ENCODE peak calls at places on chromosomes 4 and X, in four cellular contexts. J is cardiac fibroblast, L is esophagus muscularis mucosa, U is lower leg skin. A is an unnamed sample.

GRCh38 chr4:6308890-6309643 is 39.4 kb downstream of the WFS1 start:
- DNase-seq in J (no peak), U (no peak), L (no peak), A (no peak)

GRCh38 chrX:21986596-21986995 is 45.5 kb upstream of the PHEX start:
- DNase-seq in J (peak), U (no peak), L (no peak), A (no peak)

GRCh38 chr4:37157403-37158167 is 87.0 kb upstream of the NWD2 start:
- DNase-seq in L (no peak), J (no peak), U (no peak), A (no peak)

GRCh38 chr4:184267206-184267608 is 49.5 kb upstream of the ENPP6 start:
- DNase-seq in U (peak), J (no peak), L (no peak), A (no peak)

GRCh38 chrX:108946531-108946930 is 210.2 kb upstream of the IRS4 start:
- DNase-seq in L (no peak), J (no peak), U (no peak), A (no peak)

GRCh38 chr4:19807505-19807904 is 444.2 kb upstream of the SLIT2 start:
- DNase-seq in U (no peak), J (peak), L (no peak), A (peak)

GRCh38 chrX:66015152-66015827 is 24.6 kb downstream of the VSIG4 start:
- DNase-seq in J (peak), U (no peak), L (no peak), A (peak)

GRCh38 chr4:173494013-173494970 is 35.7 kb downstream of the HAND2 start:
- DNase-seq in L (peak), J (peak), U (peak), A (peak)

GRCh38 chr4:2159931-2160330 is 82.0 kb downstream of the HAUS3 start:
- DNase-seq in J (no peak), L (no peak), U (no peak), A (no peak)

GRCh38 chr4:3321295-3321889 is 28.6 kb downstream of the RGS12 start:
- DNase-seq in J (no peak), L (no peak), U (peak), A (no peak)

GRCh38 chr4:75028196-75028854 is 95.4 kb downstream of the PARM1 start:
- DNase-seq in U (no peak), J (no peak), L (no peak), A (no peak)

GRCh38 chrX:4622768-4623167 is 909.3 kb upstream of the PRKX start:
- DNase-seq in U (no peak), L (no peak), J (no peak), A (no peak)

GRCh38 chr4:26388671-26389070 is 67.9 kb downstream of the RBPJ start:
- DNase-seq in J (peak), L (no peak), U (no peak), A (no peak)

GRCh38 chrX:15718283-15718970 is 19.6 kb upstream of the CA5B start:
- DNase-seq in L (no peak), J (no peak), U (no peak), A (no peak)

GRCh38 chr4:55866290-55866907 is 13.0 kb downstream of the EXOC1 start:
- DNase-seq in L (no peak), J (peak), U (no peak), A (peak)

GRCh38 chr4:80005863-80006262 is 67.2 kb downstream of the ANTXR2 start:
- DNase-seq in L (no peak), U (no peak), J (peak), A (peak)

GRCh38 chr4:123941306-123941705 is 544.7 kb downstream of the SPRY1 start:
- DNase-seq in L (no peak), J (peak), U (no peak), A (peak)

GRCh38 chr4:149176019-149176418 is 639.6 kb downstream of the IQCM start:
- DNase-seq in U (no peak), J (no peak), L (no peak), A (no peak)

GRCh38 chrX:10395643-10396042 is 224.7 kb downstream of the MID1 start:
- DNase-seq in U (no peak), J (no peak), L (no peak), A (no peak)

GRCh38 chr4:24067781-24068193 is 177.9 kb upstream of the PPARGC1A start:
- DNase-seq in U (no peak), L (no peak), J (peak), A (peak)

GRCh38 chr4:4881432-4881831 is 22.0 kb downstream of the MSX1 start:
- DNase-seq in U (no peak), J (no peak), L (no peak), A (no peak)

GRCh38 chr4:4884611-4885010 is 25.1 kb downstream of the MSX1 start:
- DNase-seq in L (no peak), J (no peak), U (peak), A (no peak)

GRCh38 chr4:4876945-4877661 is 17.6 kb downstream of the MSX1 start:
- DNase-seq in J (no peak), L (no peak), U (no peak), A (no peak)

GRCh38 chr4:4875611-4876010 is 16.1 kb downstream of the MSX1 start:
- DNase-seq in U (no peak), J (no peak), L (no peak), A (no peak)

GRCh38 chr4:4880492-4880891 is 21.0 kb downstream of the MSX1 start:
- DNase-seq in L (no peak), J (no peak), U (no peak), A (no peak)
- TF ChIP-seq CTCF in L (no peak), J (peak), U (no peak), A (peak)

GRCh38 chrX:1239681-1240142 is 27.3 kb upstream of the CRLF2 start:
- DNase-seq in U (peak), L (no peak), J (no peak), A (no peak)
- H3K4me3 ChIP-seq in U (no peak), L (no peak), J (no peak), A (no peak)

GRCh38 chr4:169619958-169620845 is at the start of gene CLCN3:
- DNase-seq in U (peak), J (peak), L (peak), A (peak)
- TF ChIP-seq CTCF in U (no peak), J (no peak), L (peak), A (no peak)

GRCh38 chrX:153764786-153765137 is 713 bp downstream of the PLXNB3 start:
- DNase-seq in J (no peak), U (no peak), L (no peak), A (no peak)
- H3K4me3 ChIP-seq in J (peak), U (no peak), L (peak), A (peak)

DNA sequence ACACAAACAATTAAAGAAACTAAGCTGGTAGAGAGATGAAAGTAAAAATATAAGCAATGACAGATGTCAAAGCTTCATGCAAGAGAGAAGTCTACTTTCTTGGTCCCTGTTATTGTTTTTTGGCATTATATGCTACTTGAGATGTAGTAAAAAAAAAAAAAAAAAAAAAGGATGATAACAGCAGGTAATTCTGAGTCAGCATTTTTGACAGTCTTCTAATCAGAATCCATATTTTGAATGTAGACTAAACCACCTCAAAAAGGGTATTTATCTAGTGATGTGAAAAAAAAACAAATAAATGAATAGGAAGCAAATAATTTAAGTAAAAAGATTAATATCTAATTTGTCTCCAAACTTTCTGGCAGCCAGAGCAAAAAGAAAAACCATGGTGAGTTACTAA is 422.2 kb upstream of the CPEB2 start:
- DNase-seq in U (no peak), J (no peak), L (no peak), A (no peak)
- TF ChIP-seq CTCF in U (no peak), J (no peak), L (no peak), A (no peak)

GRCh38 chr4:186566068-186566467 is 10.7 kb upstream of the MTNR1A start:
- DNase-seq in J (no peak), L (no peak), U (no peak), A (no peak)

GRCh38 chr4:186563761-186564160 is 8.4 kb upstream of the MTNR1A start:
- DNase-seq in L (no peak), U (no peak), J (no peak), A (no peak)

GRCh38 chr4:186570193-186570996 is 15.0 kb upstream of the MTNR1A start:
- DNase-seq in L (no peak), J (peak), U (no peak), A (peak)

DNA sequence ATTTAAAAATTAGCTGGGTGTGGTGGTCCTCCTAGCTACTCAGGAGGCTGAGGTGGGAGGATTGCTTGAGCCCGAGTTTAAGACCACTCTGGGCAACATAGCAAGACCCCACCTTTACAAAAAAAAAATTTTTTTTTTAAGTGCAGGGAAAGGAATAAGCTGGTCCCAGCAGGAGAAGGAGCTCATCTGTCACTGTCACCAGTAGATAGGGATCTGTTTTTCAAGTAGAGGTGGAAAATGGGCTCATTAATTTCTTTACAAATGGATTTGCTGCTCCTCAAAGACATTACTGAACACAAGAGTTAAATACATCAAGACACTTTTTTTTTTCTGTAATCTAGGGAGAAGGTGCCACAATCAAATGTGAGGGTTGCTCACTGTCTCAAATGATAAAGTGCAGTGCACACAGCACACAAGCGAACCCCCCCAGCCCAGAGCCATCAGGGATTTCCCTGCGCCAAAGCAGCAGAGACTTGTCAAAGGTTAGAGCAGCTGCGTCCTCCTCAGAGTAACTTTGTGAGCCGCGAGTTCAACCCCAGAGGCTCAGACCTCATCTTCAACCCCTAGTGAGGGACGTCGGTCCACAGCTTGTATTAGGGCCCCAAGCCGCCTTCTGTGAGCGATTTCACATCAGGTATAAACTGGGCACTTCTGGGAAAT is 14.3 kb upstream of the MTNR1A start:
- DNase-seq in L (no peak), J (no peak), U (no peak), A (no peak)
- H3K4me3 ChIP-seq in L (peak), J (peak), U (no peak), A (peak)

GRCh38 chrX:30733852-30734660 is 80.8 kb downstream of the GK start:
- DNase-seq in L (no peak), J (no peak), U (no peak), A (no peak)

GRCh38 chrX:30734782-30735181 is 81.6 kb downstream of the GK start:
- DNase-seq in J (no peak), L (no peak), U (no peak), A (no peak)

GRCh38 chrX:30741545-30741944 is 88.3 kb downstream of the GK start:
- DNase-seq in L (no peak), J (no peak), U (no peak), A (no peak)

DNA sequence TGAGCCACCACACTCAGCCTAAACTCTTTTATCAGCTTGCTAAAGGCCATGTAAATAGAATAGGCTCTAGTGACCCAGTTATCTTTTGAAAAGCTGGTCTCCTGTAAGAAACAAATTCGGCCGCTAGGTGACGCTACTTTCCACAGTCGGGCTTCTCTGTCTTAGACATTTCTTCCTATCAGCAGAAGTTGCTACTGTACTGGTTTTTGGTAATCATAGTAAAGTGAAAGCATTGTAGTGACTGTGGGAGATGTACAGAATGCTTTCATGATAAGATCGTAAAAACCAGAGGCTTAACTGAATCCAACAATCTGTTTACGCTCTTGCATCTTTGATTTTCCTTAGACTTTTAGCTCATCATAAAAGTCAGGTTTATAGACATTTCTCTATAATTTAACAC is 82.6 kb downstream of the GK start:
- DNase-seq in U (no peak), L (no peak), J (peak), A (peak)
- TF ChIP-seq CTCF in U (no peak), L (peak), J (peak), A (peak)

DNA sequence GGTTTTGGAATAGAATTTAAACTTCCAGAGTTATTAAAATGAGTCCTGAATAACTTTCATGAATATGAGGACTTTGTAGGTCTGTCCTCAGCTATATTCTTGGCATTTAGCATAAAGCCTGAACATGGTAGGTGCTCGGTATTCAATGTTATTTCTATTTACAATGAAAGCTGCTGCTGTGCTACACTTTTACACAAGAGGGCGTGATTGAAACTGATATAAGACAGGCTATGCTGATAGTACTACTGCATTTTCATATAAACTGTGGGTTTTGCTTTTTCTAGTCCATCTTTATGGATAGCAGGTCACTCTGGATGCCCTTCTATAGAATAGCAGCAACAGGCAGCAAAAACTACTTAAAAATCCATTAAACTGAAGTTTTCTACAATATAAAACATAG is 12.3 kb upstream of the GNPDA2 start:
- DNase-seq in J (peak), U (no peak), L (no peak), A (no peak)
- H3K4me3 ChIP-seq in J (no peak), U (no peak), L (no peak), A (no peak)

A was measured in fibroblast of pulmonary artery.